ENCODE peak calls at places on chromosomes 5 and 9, in four cellular contexts. H is psoas muscle, K is A673, C is right atrium auricular region. I is an unnamed sample.

GRCh38 chr5:132470596-132470995 is 20.0 kb downstream of the IRF1 start:
- DNase-seq in H (no peak), C (no peak), K (no peak), I (no peak)

GRCh38 chr5:65809817-65810531 is 88.0 kb downstream of the NLN start:
- DNase-seq in C (peak), K (no peak), H (no peak), I (peak)

GRCh38 chr9:77707696-77708095 is 59.6 kb upstream of the GNA14 start:
- DNase-seq in K (peak), C (peak), H (peak), I (peak)

GRCh38 chr5:4941957-4942830 is 197.9 kb upstream of the ADAMTS16 start:
- DNase-seq in C (no peak), H (peak), K (peak), I (no peak)

GRCh38 chr5:124744170-124744911 is 2.1 kb downstream of the ZNF608 start:
- DNase-seq in K (no peak), C (peak), H (peak), I (peak)

GRCh38 chr9:20532584-20532983 is 89.7 kb downstream of the MLLT3 start:
- DNase-seq in H (no peak), C (no peak), K (no peak), I (no peak)

GRCh38 chr9:124779368-124780059 is 2.6 kb downstream of the OLFML2A start:
- DNase-seq in C (peak), H (peak), K (peak), I (no peak)

GRCh38 chr9:120326076-120326693 is 253.8 kb downstream of the CDK5RAP2 start:
- DNase-seq in K (no peak), H (no peak), C (no peak), I (no peak)

GRCh38 chr9:35748239-35748857 is 680 bp downstream of the GBA2 start:
- DNase-seq in C (no peak), K (no peak), H (no peak), I (no peak)

GRCh38 chr5:128192368-128192767 is 108.8 kb downstream of the SLC12A2 start:
- DNase-seq in H (no peak), K (no peak), C (no peak), I (no peak)

GRCh38 chr5:86546050-86546449 is 71.7 kb upstream of the COX7C start:
- DNase-seq in C (no peak), K (peak), H (no peak), I (no peak)

GRCh38 chr5:134503088-134503936 is 22.2 kb upstream of the JADE2 start:
- DNase-seq in C (peak), K (peak), H (peak), I (peak)

GRCh38 chr5:178314066-178314660 is 81.6 kb upstream of the PHYKPL start:
- DNase-seq in K (no peak), H (peak), C (no peak), I (no peak)

GRCh38 chr5:51382759-51383493 is at the start of gene ISL1:
- DNase-seq in H (peak), C (no peak), K (peak), I (no peak)

GRCh38 chr5:134003957-134004625 is 684 bp downstream of the VDAC1 start:
- DNase-seq in K (peak), H (peak), C (peak), I (peak)

GRCh38 chr5:8376478-8376877 is 507.5 kb downstream of the MTRR start:
- DNase-seq in C (no peak), H (no peak), K (no peak), I (no peak)

GRCh38 chr5:149210229-149210628 is 61.4 kb upstream of the AFAP1L1 start:
- DNase-seq in C (peak), K (no peak), H (no peak), I (no peak)

GRCh38 chr9:108645520-108645919 is 210.3 kb downstream of the ACTL7B start:
- DNase-seq in C (no peak), H (no peak), K (no peak), I (no peak)

GRCh38 chr9:126360073-126360472 is 33.4 kb downstream of the MVB12B start:
- DNase-seq in K (no peak), H (no peak), C (no peak), I (no peak)

GRCh38 chr9:136075881-136076678 is 19.0 kb downstream of the NACC2 start:
- DNase-seq in H (peak), C (no peak), K (no peak), I (no peak)

GRCh38 chr5:80479713-80480112 is 8.2 kb upstream of the FAM151B start:
- DNase-seq in H (no peak), C (no peak), K (no peak), I (no peak)

GRCh38 chr5:165202144-165202910 is 1696.9 kb downstream of the MAT2B start:
- DNase-seq in C (no peak), K (no peak), H (no peak), I (no peak)

GRCh38 chr9:117095116-117095515 is 319.7 kb downstream of the ASTN2 start:
- DNase-seq in H (no peak), K (no peak), C (no peak), I (no peak)

GRCh38 chr9:133163559-133164208 is at the start of gene GBGT1:
- DNase-seq in H (peak), K (peak), C (no peak), I (peak)

GRCh38 chr9:3447813-3448212 is 78.0 kb downstream of the RFX3 start:
- DNase-seq in H (no peak), C (no peak), K (no peak), I (no peak)

GRCh38 chr9:106438928-106439327 is 424.0 kb upstream of the ZNF462 start:
- DNase-seq in H (no peak), C (no peak), K (no peak), I (no peak)

GRCh38 chr9:34254141-34254913 is 74.7 kb downstream of the KIF24 start:
- DNase-seq in C (peak), H (peak), K (no peak), I (peak)

GRCh38 chr9:136429075-136429628 is 10.5 kb downstream of the INPP5E start:
- DNase-seq in H (no peak), K (no peak), C (no peak), I (no peak)

GRCh38 chr9:110502842-110503241 is 76.7 kb downstream of the SVEP1 start:
- DNase-seq in K (no peak), H (no peak), C (no peak), I (no peak)

GRCh38 chr5:34692781-34693180 is 36.7 kb downstream of the RAI14 start:
- DNase-seq in K (no peak), H (no peak), C (no peak), I (no peak)

GRCh38 chr5:36407396-36407795 is 105.7 kb upstream of the RANBP3L start:
- DNase-seq in C (no peak), H (no peak), K (no peak), I (no peak)

GRCh38 chr9:69564557-69564956 is 107.6 kb downstream of the APBA1 start:
- DNase-seq in C (no peak), H (no peak), K (no peak), I (no peak)

GRCh38 chr5:142954455-142954854 is 184.3 kb downstream of the ARHGAP26 start:
- DNase-seq in H (no peak), K (no peak), C (no peak), I (no peak)

GRCh38 chr5:120454094-120454798 is 9.9 kb upstream of the PRR16 start:
- DNase-seq in H (no peak), K (peak), C (no peak), I (no peak)

GRCh38 chr5:110258460-110258859 is 468.0 kb downstream of the TMEM232 start:
- DNase-seq in C (no peak), H (no peak), K (peak), I (no peak)

GRCh38 chr5:66828551-66829421 is 232.6 kb downstream of the MAST4 start:
- DNase-seq in H (peak), K (peak), C (peak), I (peak)

GRCh38 chr9:123637940-123638634 is 282.1 kb downstream of the CRB2 start:
- DNase-seq in H (no peak), K (no peak), C (no peak), I (no peak)

GRCh38 chr5:60852940-60853339 is 8.9 kb upstream of the ELOVL7 start:
- DNase-seq in C (no peak), K (no peak), H (no peak), I (no peak)

DNA sequence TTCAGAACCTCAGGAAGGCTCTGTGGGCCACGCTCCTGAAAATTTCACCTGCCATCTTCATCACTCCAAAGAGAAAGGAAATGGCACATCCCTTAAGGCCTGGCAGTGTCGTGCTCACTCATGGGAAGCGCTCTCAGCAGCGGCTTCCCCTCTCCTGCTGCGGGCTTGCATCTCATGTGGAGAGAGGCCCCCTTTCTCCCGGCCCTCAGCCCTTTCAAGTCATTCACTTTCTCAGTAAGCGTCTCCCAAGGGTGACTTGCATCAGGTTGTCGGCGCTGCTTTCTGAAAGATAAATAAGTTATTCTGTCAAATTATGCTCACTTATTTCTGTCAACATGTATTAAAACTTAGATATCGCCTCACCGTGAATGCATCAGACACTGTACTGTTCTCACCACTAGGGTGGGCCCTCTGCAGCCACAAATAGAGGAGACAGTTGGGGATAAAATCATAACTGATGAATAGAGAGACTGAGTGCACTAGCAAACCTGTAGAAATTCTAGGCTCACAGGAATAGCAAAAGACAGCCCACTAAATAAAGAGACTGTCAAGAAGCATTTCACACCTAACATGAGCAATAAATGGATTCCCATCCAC is 174.6 kb downstream of the RFK start:
- DNase-seq in H (no peak), K (no peak), C (no peak), I (no peak)
- TF ChIP-seq CTCF in H (no peak), K (peak), C (peak), I (peak)

GRCh38 chr9:38694676-38695075 is 25.3 kb downstream of the FAM240B start:
- DNase-seq in C (no peak), H (no peak), K (no peak), I (no peak)
- H3K27ac ChIP-seq in C (no peak), H (no peak), K (no peak), I (no peak)

GRCh38 chr9:37309136-37309535 is 113.4 kb upstream of the GRHPR start:
- DNase-seq in K (no peak), C (no peak), H (no peak), I (no peak)
- TF ChIP-seq CTCF in K (peak), C (no peak), H (peak), I (no peak)

DNA sequence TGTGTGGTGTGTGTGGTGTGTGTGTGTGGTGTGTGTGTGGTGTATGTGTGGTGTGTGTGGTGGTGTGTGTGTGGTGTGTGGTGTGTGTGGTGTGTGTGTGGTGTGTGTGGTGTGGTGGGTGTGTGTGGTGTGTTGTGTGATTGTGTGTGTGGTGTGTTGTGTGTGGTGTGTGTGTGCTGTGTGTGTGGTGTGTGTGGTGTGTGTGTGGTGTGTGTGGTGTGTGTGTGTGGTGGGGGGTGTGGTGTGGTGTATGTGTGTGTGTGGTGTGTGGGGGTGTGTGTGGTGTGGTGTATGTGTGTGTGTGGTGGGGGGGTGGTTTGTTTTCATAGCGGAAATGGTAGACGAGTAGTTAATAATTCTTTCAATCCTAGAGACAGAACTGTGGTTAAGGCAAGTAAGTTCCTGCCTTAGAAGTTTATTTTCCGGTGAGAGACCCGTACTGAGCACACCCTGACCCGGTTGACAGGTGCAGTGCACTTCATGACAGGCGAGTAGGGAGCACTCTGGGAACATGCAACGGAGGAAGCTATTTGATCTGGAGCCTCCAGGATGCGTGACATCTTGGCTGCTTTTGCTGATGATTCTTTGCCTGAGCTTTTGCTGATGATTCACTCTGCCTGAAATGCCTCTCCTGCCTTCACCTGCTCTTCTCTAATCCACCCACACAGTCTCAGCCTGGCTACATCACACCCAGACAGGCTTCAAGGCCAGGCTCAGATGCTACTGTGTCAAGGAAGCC is 21.7 kb upstream of the FAT2 start:
- DNase-seq in H (peak), C (no peak), K (no peak), I (no peak)
- H3K27ac ChIP-seq in H (peak), C (no peak), K (no peak), I (no peak)

I was measured in left ventricle myocardium inferior.